ENCODE peak calls at places on chromosomes 12 and 14, in five cellular contexts. B is psoas muscle, A is ascending aorta, E is tibial artery, K is left ventricle myocardium inferior. W is an unnamed sample.

GRCh38 chr12:114809132-114809531 is 125.2 kb upstream of the TBX3 start:
- DNase-seq in E (no peak), A (no peak), B (no peak), K (no peak), W (no peak)

GRCh38 chr14:54762296-54762695 is 140.3 kb downstream of the GCH1 start:
- DNase-seq in K (no peak), A (no peak), B (no peak), E (no peak), W (no peak)

GRCh38 chr14:57812000-57812399 is 53.9 kb downstream of the SLC35F4 start:
- DNase-seq in A (no peak), K (no peak), E (no peak), B (no peak), W (no peak)

GRCh38 chr14:59251811-59252771 is 63.6 kb downstream of the DAAM1 start:
- DNase-seq in E (no peak), A (no peak), K (no peak), B (no peak), W (no peak)

GRCh38 chr12:46299846-46300245 is 31.0 kb upstream of the SLC38A1 start:
- DNase-seq in K (no peak), E (no peak), B (no peak), A (no peak), W (no peak)

GRCh38 chr12:101891462-101891971 is 14.1 kb downstream of the DRAM1 start:
- DNase-seq in K (no peak), B (no peak), E (peak; percentile 57), A (peak; percentile 20), W (no peak)

GRCh38 chr14:51868405-51868804 is 8.0 kb downstream of the GNG2 start:
- DNase-seq in K (no peak), B (no peak), E (no peak), A (no peak), W (no peak)

GRCh38 chr12:54005531-54005852 is 3.3 kb upstream of the HOXC8 start:
- DNase-seq in A (no peak), K (no peak), E (no peak), B (no peak), W (no peak)

GRCh38 chr12:25241171-25242020 is 9.3 kb downstream of the KRAS start:
- DNase-seq in B (no peak), E (no peak), K (no peak), A (no peak), W (no peak)

GRCh38 chr12:62642509-62642908 is 175.9 kb downstream of the MON2 start:
- DNase-seq in E (no peak), B (no peak), K (no peak), A (no peak), W (no peak)

GRCh38 chr12:13347241-13348043 is 150.9 kb downstream of the EMP1 start:
- DNase-seq in K (no peak), B (peak; percentile 42), E (no peak), A (no peak), W (no peak)

GRCh38 chr14:86532219-86532618 is 1002.3 kb downstream of the FLRT2 start:
- DNase-seq in K (no peak), B (no peak), A (no peak), E (no peak), W (no peak)

GRCh38 chr14:104317500-104317805 is 179.1 kb downstream of the KIF26A start:
- DNase-seq in B (no peak), A (no peak), E (no peak), K (no peak), W (no peak)

GRCh38 chr14:104317975-104318557 is 179.7 kb downstream of the KIF26A start:
- DNase-seq in A (no peak), B (no peak), E (no peak), K (no peak), W (no peak)

GRCh38 chr14:104319489-104320241 is 181.3 kb downstream of the KIF26A start:
- DNase-seq in A (no peak), E (no peak), K (no peak), B (no peak), W (no peak)

GRCh38 chr14:104320611-104321086 is 182.3 kb downstream of the KIF26A start:
- DNase-seq in A (no peak), K (no peak), B (no peak), E (no peak), W (no peak)

GRCh38 chr14:104318558-104319488 is 180.4 kb downstream of the KIF26A start:
- DNase-seq in K (peak; percentile 45), A (no peak), E (no peak), B (no peak), W (no peak)
- H3K4me3 ChIP-seq in K (no peak overlapping the region), A (no peak overlapping the region), E (no peak overlapping the region), B (no peak overlapping the region), W (no peak overlapping the region)

GRCh38 chr12:88111074-88111652 is 30.7 kb downstream of the CEP290 start:
- DNase-seq in E (no peak), K (no peak), A (no peak), B (no peak), W (no peak)
- TF ChIP-seq CTCF in E (no peak), K (peak; percentile 55), A (no peak), B (peak; percentile 44), W (peak; percentile 51)

GRCh38 chr14:88568196-88568595 is 5.4 kb downstream of the ZC3H14 start:
- DNase-seq in B (no peak), A (no peak), K (no peak), E (no peak), W (no peak)

GRCh38 chr14:88576222-88576621 is 13.4 kb downstream of the ZC3H14 start:
- DNase-seq in E (no peak), A (no peak), B (no peak), K (no peak), W (no peak)

GRCh38 chr14:88572117-88572516 is 9.3 kb downstream of the ZC3H14 start:
- DNase-seq in A (no peak), K (no peak), E (no peak), B (no peak), W (no peak)
- H3K4me1 ChIP-seq in A (no peaks in the 10 kb centered on the region), K (no peaks in the 10 kb centered on the region), E (no peaks in the 10 kb centered on the region), B (no peaks in the 10 kb centered on the region), W (no peaks in the 10 kb centered on the region)

DNA sequence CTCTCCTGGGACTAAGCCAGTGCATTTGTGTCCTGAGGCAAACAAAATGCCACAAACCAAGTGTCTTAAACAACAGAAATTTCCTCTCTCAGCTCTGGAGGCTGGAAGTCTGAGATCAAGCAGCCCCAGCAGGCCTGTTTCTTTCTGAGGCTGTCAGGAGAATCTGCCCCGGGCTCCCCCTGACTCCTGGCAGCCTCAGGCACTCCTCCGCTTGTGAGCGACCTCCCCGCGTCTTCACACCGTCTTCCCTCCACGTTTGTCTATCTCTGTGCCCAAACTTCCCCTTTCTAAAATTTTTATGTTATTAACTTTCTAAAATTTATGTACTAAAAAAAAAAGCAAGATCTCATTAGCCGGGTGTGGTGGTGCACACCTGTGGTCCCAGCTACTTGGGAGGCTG is 59.7 kb downstream of the RIMBP2 start:
- DNase-seq in K (no peak), E (no peak), A (no peak), B (no peak), W (no peak)
- H3K4me3 ChIP-seq in K (no peak overlapping the region), E (no peak overlapping the region), A (no peak overlapping the region), B (no peak overlapping the region), W (no peak overlapping the region)